ENCODE peak calls at places on chromosomes 4 and X, in eight cellular contexts. C is HCT116, Q is heart left ventricle, P is A549, N is ovary, T is endothelial cell of umbilical vein, H is tibial nerve, S is adrenal gland. L is an unnamed sample.
A peak's percentile ranks its signal among the peaks of the same experiment; 100 is the strongest.

GRCh38 chrX:133674726-133675470 is 259.6 kb upstream of the GPC4 start:
- DNase-seq in C (no peak), Q (no peak), P (no peak), N (no peak), T (no peak), H (no peak), S (no peak), L (no peak)

GRCh38 chr4:139176299-139177048 is 544 bp downstream of the ELF2 start:
- DNase-seq in C (peak; percentile 43), Q (peak; percentile 91), P (peak; percentile 35), N (peak; percentile 85), T (peak; percentile 84), H (peak; percentile 76), S (peak; percentile 81), L (peak; percentile 88)

GRCh38 chr4:136935305-136935704 is 597.0 kb downstream of the PCDH18 start:
- DNase-seq in C (no peak), Q (no peak), P (no peak), N (no peak), T (no peak), H (no peak), S (no peak), L (no peak)

GRCh38 chr4:145177906-145178538 is 2.4 kb downstream of the OTUD4 start:
- DNase-seq in C (no peak), Q (no peak), P (no peak), N (no peak), T (peak; percentile 89), H (no peak), S (peak; percentile 43), L (no peak)

GRCh38 chr4:122826596-122827257 is at the start of gene FGF2:
- DNase-seq in C (no peak), Q (peak; percentile 68), P (peak; percentile 28), N (peak; percentile 86), T (peak; percentile 68), H (peak; percentile 54), S (peak; percentile 20), L (peak; percentile 72)

GRCh38 chr4:91243132-91243531 is 1060.6 kb upstream of the GRID2 start:
- DNase-seq in C (no peak), Q (peak; percentile 59), P (no peak), N (no peak), T (no peak), H (no peak), S (peak; percentile 84), L (no peak)

GRCh38 chr4:150867148-150867547 is 147.9 kb downstream of the LRBA start:
- DNase-seq in C (peak; percentile 73), Q (peak; percentile 29), P (peak; percentile 58), N (no peak), T (peak; percentile 84), H (no peak), S (peak; percentile 32), L (peak; percentile 43)

GRCh38 chr4:72966652-72967051 is 102.9 kb downstream of the COX18 start:
- DNase-seq in C (no peak), Q (no peak), P (no peak), N (no peak), T (no peak), H (no peak), S (no peak), L (no peak)

GRCh38 chrX:106698693-106699092 is 27.8 kb upstream of the RNF128 start:
- DNase-seq in C (no peak), Q (no peak), P (no peak), N (no peak), T (no peak), H (no peak), S (no peak), L (no peak)

GRCh38 chrX:153245288-153245731 is 66.2 kb downstream of the MAGEA1 start:
- DNase-seq in C (no peak), Q (no peak), P (no peak), N (no peak), T (peak; percentile 0), H (no peak), S (no peak), L (no peak)

GRCh38 chrX:124555036-124555595 is 208.8 kb downstream of the SH2D1A start:
- DNase-seq in C (no peak), Q (no peak), P (no peak), N (no peak), T (no peak), H (no peak), S (no peak), L (no peak)

GRCh38 chrX:47215291-47215900 is 3.1 kb upstream of the CDK16 start:
- DNase-seq in C (no peak), Q (no peak), P (no peak), N (no peak), T (no peak), H (no peak), S (no peak), L (no peak)

GRCh38 chrX:46485897-46486296 is 59.3 kb downstream of the ZNF674 start:
- DNase-seq in C (no peak), Q (no peak), P (no peak), N (no peak), T (no peak), H (no peak), S (no peak), L (no peak)

GRCh38 chr4:6694177-6694901 is 661 bp downstream of the S100P start:
- DNase-seq in C (no peak), Q (no peak), P (no peak), N (no peak), T (peak; percentile 21), H (no peak), S (no peak), L (no peak)

GRCh38 chr4:6693274-6694176 is at the start of gene S100P:
- DNase-seq in C (no peak), Q (no peak), P (no peak), N (no peak), T (no peak), H (no peak), S (no peak), L (no peak)

GRCh38 chr4:6692379-6692778 is 1.3 kb upstream of the S100P start:
- DNase-seq in C (no peak), Q (no peak), P (no peak), N (no peak), T (no peak), H (no peak), S (no peak), L (no peak)

GRCh38 chr4:6695660-6696581 is 2.2 kb downstream of the S100P start:
- DNase-seq in C (no peak), Q (no peak), P (peak; percentile 46), N (no peak), T (no peak), H (no peak), S (no peak), L (no peak)

GRCh38 chr4:6692806-6693205 is 872 bp upstream of the S100P start:
- DNase-seq in C (no peak), Q (no peak), P (no peak), N (no peak), T (no peak), H (no peak), S (no peak), L (no peak)
- TF ChIP-seq POLR2A in C (no peak), Q (no peak), P (no peak), N (no peak), T (no peak), H (no peak), S (no peak), L (no peak)

DNA sequence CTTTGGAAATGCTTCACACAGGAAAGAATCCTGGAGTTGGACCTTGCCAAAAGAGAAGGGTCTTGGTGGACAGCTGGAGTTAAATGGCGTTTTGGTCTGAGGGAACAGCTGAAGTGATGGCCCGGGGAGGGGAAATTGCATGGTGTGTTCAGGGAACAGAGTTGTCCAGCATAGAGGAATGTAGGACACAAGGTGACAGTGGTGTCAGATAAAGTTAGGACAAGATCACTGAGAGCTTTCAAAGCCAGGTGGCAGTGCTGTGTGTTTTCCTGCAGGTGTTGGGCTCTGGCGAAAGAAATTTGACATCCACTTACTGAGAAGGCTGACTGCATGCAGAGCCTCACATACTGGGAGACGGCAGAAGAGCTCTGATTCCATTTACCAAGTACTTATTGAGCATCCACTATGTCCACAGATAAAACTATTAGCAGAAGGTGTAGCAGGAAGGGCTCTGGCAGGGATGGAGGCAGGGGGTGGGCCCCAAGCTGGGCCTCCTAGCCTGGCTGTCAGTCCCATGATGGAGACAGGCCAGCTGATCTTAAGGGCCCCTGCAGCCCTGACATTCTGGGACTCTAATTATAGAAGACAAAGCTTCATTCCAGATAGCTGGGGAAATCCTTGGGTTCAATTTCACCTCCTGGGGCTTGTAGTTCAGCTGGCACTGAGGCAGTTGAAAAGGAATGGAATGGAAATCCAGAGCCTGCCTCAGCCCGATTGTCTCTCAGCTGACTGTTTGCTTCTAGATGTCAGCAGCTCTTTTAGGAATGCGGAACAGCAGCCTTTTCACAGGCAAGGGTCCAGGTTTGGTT is 150.2 kb upstream of the MAMLD1 start:
- DNase-seq in C (no peak), Q (peak; percentile 36), P (no peak), N (no peak), T (no peak), H (no peak), S (no peak), L (no peak)
- H3K27ac ChIP-seq in C (no peak overlapping the region), Q (peak overlapping the region; percentile 58), P (no peak overlapping the region), N (no peak overlapping the region), T (peak overlapping the region; percentile 48), H (no peak overlapping the region), S (peak overlapping the region; percentile 3), L (no peak overlapping the region)

DNA sequence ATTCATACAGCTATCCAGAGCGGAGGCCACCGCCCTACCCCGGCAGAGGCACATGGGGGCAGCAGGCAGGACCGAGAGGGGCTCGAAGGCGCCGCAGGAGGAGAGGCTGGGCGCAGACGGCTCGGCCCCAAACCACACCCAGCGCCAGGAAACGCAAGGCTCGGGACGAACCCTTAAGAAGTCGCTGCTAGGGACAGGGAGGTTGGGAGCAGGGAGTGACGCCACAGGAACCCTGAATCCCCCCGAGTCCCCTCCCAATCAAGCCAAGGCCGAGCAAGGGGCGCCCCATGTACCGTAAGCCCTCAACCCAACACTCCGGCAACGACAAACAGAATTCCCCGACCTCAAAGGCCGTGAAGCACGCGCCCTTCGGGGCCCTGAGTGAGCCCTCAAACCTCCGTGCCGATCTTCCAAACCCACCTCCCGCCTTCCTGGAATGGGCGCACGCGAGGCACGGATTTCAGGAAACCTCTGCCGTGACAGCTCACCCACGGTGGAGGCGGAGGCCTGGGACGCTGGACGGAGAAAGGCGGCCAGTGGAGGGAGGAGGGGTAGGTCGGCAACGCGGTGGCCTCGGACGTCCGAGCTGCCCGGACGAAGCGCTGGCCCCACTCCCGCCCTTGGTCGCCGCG is 1.8 kb downstream of the ZFYVE28 start:
- DNase-seq in C (no peak), Q (peak; percentile 51), P (no peak), N (no peak), T (peak; percentile 41), H (no peak), S (peak; percentile 52), L (peak; percentile 52)
- H3K4me1 ChIP-seq in C (peaks cover 36% of the 10 kb centered on the region), Q (peaks cover 5% of the 10 kb centered on the region), P (peaks cover 27% of the 10 kb centered on the region), N (peaks cover 10% of the 10 kb centered on the region), T (peaks cover 50% of the 10 kb centered on the region), H (no peaks in the 10 kb centered on the region), S (peaks cover 25% of the 10 kb centered on the region), L (peaks cover 30% of the 10 kb centered on the region)

DNA sequence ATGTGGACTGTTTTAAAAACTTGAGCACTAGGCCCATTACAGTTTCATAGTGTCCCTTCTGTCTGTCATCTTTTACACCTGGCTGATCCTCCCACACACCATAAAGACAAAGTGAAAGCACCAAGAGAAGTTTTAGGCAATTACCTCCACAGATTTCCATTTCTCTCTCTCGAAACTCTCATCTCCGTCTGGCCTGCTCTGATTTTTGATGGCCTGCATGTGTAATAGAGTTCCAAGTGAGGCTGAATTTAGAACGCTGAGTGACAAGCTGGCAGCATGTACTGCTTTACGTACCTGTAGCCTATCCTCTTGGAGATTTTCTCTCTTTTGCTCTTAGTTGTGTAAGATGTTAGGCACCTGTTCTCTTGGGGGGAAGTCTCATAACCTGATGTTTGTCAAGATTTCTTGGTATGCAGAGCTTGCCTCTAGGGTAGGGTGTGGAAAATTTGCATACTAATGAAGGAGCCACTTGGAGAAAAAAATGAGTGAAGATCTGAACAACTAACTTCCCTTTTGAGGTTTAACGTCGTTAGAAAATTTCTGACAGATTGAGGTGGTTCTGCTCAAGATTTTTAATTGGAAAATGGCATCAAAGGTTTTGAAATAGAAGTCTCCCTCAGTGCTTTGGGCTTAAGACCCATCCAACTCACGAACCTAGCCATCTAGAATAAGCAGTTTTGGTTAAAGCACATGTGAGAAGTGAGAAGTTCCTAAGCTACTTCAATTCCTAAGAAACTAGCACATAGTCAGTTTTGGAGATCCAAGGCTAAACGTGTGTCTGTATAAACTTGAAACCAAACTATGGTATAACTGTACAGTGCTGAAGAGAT is 57.6 kb upstream of the RAP1GDS1 start:
- DNase-seq in C (no peak), Q (no peak), P (no peak), N (no peak), T (no peak), H (no peak), S (no peak), L (no peak)
- TF ChIP-seq POLR2A in C (no peak), Q (no peak), P (no peak), N (no peak), T (no peak), H (no peak), S (no peak), L (no peak)